ENCODE peak calls at places on chromosomes 1 and 21, in ten cellular contexts. V, Q, R, E, J, K, S, I, M and X are unnamed samples.

GRCh38 chr1:171245458-171246064 is 2.7 kb upstream of the FMO1 start:
- ATAC-seq in J (peak; percentile 92), V (peak; percentile 70), M (peak; percentile 55), S (peak; percentile 42), Q (no peak), E (no peak), R (no peak), I (no peak), K (peak; percentile 60), X (peak; percentile 56)

GRCh38 chr1:16978139-16978538 is 2.3 kb downstream of the MFAP2 start:
- ATAC-seq in E (no peak), S (no peak), J (no peak), M (no peak), I (no peak), K (no peak), V (no peak), Q (no peak), R (no peak), X (no peak)

GRCh38 chr1:90959352-90960206 is 62.3 kb downstream of the ZNF644 start:
- ATAC-seq in E (no peak), K (no peak), Q (no peak), J (peak; percentile 87), R (no peak), S (peak; percentile 64), M (peak; percentile 17), V (no peak), I (peak; percentile 28), X (no peak)

GRCh38 chr21:14528815-14529214 is 17.3 kb downstream of the SAMSN1 start:
- ATAC-seq in J (no peak), V (peak; percentile 15), S (no peak), K (no peak), M (no peak), E (no peak), I (no peak), Q (no peak), R (no peak), X (no peak)

GRCh38 chr1:14115976-14116375 is 416.0 kb downstream of the PRDM2 start:
- ATAC-seq in Q (no peak), M (no peak), E (no peak), I (no peak), K (no peak), R (no peak), S (no peak), V (no peak), J (no peak), X (no peak)

GRCh38 chr21:33212159-33212851 is 17.4 kb upstream of the IFNAR2 start:
- ATAC-seq in V (peak; percentile 29), M (peak; percentile 24), Q (no peak), K (peak; percentile 31), E (no peak), J (peak; percentile 41), S (no peak), R (no peak), I (peak; percentile 24), X (no peak)

GRCh38 chr1:47738560-47739182 is 258.5 kb downstream of the TRABD2B start:
- ATAC-seq in S (peak; percentile 74), E (peak; percentile 86), V (peak; percentile 87), M (no peak), R (peak; percentile 67), Q (peak; percentile 90), K (peak; percentile 79), I (no peak), J (peak; percentile 61), X (no peak)

GRCh38 chr1:161044908-161045748 is 649 bp downstream of the USF1 start:
- ATAC-seq in J (peak; percentile 58), Q (peak; percentile 79), K (peak; percentile 61), E (peak; percentile 70), V (peak; percentile 79), S (peak; percentile 62), I (peak; percentile 50), R (peak; percentile 79), M (peak; percentile 46), X (peak; percentile 84)

GRCh38 chr1:56196839-56197238 is 382.5 kb downstream of the PLPP3 start:
- ATAC-seq in K (no peak), J (no peak), I (no peak), V (peak; percentile 57), R (no peak), Q (no peak), E (no peak), M (no peak), S (peak; percentile 27), X (no peak)

GRCh38 chr1:169260478-169260877 is 107.1 kb downstream of the NME7 start:
- ATAC-seq in Q (no peak), R (no peak), V (no peak), K (peak; percentile 31), J (no peak), M (no peak), I (no peak), E (no peak), S (no peak), X (no peak)

GRCh38 chr1:235100124-235100801 is 28.4 kb downstream of the TOMM20 start:
- ATAC-seq in V (peak; percentile 58), Q (no peak), M (no peak), R (no peak), J (no peak), I (no peak), K (peak; percentile 51), E (no peak), S (no peak), X (no peak)

GRCh38 chr1:77605246-77606026 is 77.0 kb downstream of the ZZZ3 start:
- ATAC-seq in S (peak; percentile 39), M (no peak), I (no peak), J (no peak), K (peak; percentile 81), R (peak; percentile 34), V (peak; percentile 68), E (no peak), Q (peak; percentile 46), X (no peak)

GRCh38 chr1:28955930-28956552 is 41.7 kb downstream of the EPB41 start:
- ATAC-seq in E (no peak), K (no peak), V (no peak), Q (no peak), R (no peak), S (no peak), J (no peak), I (no peak), M (no peak), X (no peak)

GRCh38 chr1:85427358-85427757 is 37.6 kb downstream of the DDAH1 start:
- ATAC-seq in I (no peak), K (no peak), Q (peak; percentile 76), E (no peak), S (peak; percentile 98), R (no peak), J (no peak), M (no peak), V (no peak), X (no peak)

GRCh38 chr1:86146566-86146965 is 10.0 kb downstream of the COL24A1 start:
- ATAC-seq in R (no peak), M (no peak), Q (no peak), I (no peak), J (no peak), K (no peak), E (no peak), V (no peak), S (no peak), X (no peak)

GRCh38 chr1:243598433-243598832 is 251.6 kb downstream of the AKT3 start:
- ATAC-seq in R (no peak), V (no peak), M (peak; percentile 29), Q (no peak), E (peak; percentile 30), J (peak; percentile 97), S (no peak), I (peak; percentile 73), K (no peak), X (peak; percentile 93)

GRCh38 chr1:43901562-43901961 is 32.0 kb upstream of the ARTN start:
- ATAC-seq in I (no peak), M (no peak), V (no peak), J (no peak), S (no peak), E (no peak), R (no peak), K (no peak), Q (no peak), X (no peak)

GRCh38 chr1:7220712-7221252 is 435.5 kb downstream of the CAMTA1 start:
- ATAC-seq in K (no peak), V (no peak), R (no peak), J (no peak), M (no peak), E (no peak), S (no peak), Q (no peak), I (no peak), X (no peak)

GRCh38 chr1:64841330-64842065 is 96.6 kb downstream of the RAVER2 start:
- ATAC-seq in M (no peak), J (no peak), Q (no peak), E (no peak), V (no peak), I (no peak), S (no peak), K (no peak), R (no peak), X (no peak)

GRCh38 chr1:94795321-94795899 is 24.7 kb upstream of the SLC44A3 start:
- ATAC-seq in Q (no peak), V (no peak), E (no peak), M (no peak), K (no peak), S (no peak), R (no peak), J (no peak), I (no peak), X (peak; percentile 73)